ENCODE peak calls at places on chromosomes 3 and 15, in five cellular contexts. P is aorta; W is NCI-H2107; D is SJSA1; C is activated naive CD4-positive, alpha-beta T cell treated with anti-CD3 and anti-CD28 coated beads for 36 hours. Q is an unnamed sample.

GRCh38 chr3:153350420-153350819 is 188.4 kb downstream of the RAP2B start:
- DNase-seq in P (no peak), W (no peak), D (no peak), C (no peak), Q (no peak)

GRCh38 chr3:66432767-66433521 is 67.9 kb downstream of the LRIG1 start:
- DNase-seq in P (no peak), W (no peak), D (no peak), C (no peak), Q (no peak)

GRCh38 chr3:18355819-18356218 is 69.3 kb downstream of the SATB1 start:
- DNase-seq in P (no peak), W (no peak), D (no peak), C (no peak), Q (no peak)

GRCh38 chr15:81021321-81021720 is 20.6 kb downstream of the TLNRD1 start:
- DNase-seq in P (no peak), W (no peak), D (no peak), C (no peak), Q (no peak)

GRCh38 chr3:183027276-183027675 is 46.9 kb upstream of the DCUN1D1 start:
- DNase-seq in P (no peak), W (no peak), D (no peak), C (no peak), Q (no peak)

GRCh38 chr3:59609967-59610366 is 560.1 kb upstream of the CFAP20DC start:
- DNase-seq in P (no peak), W (no peak), D (no peak), C (no peak), Q (no peak)

GRCh38 chr15:88191806-88192165 is 64.8 kb downstream of the NTRK3 start:
- DNase-seq in P (no peak), W (no peak), D (no peak), C (no peak), Q (no peak)

GRCh38 chr15:89367485-89368451 is 33.1 kb upstream of the POLG start:
- DNase-seq in P (no peak), W (no peak), D (peak), C (no peak), Q (no peak)

GRCh38 chr3:46866720-46867549 is 3.7 kb upstream of the MYL3 start:
- DNase-seq in P (peak), W (no peak), D (peak), C (peak), Q (peak)